ENCODE peak calls at places on chromosomes 7 and 10, in four cellular contexts. One of them, this sample, is unnamed.

GRCh38 chr10:35058134-35058533 is 32.0 kb downstream of the CUL2 start:
- DNase-seq in HepG2: peak
- DNase-seq in K562: no peak
- DNase-seq in GM12878: peak
- DNase-seq in this sample: no peak

GRCh38 chr10:497898-498451 is 191.5 kb downstream of the DIP2C start:
- DNase-seq in GM12878: no peak
- DNase-seq in HepG2: no peak
- DNase-seq in K562: no peak
- DNase-seq in this sample: no peak

GRCh38 chr10:8296090-8296741 is 241.7 kb downstream of the GATA3 start:
- DNase-seq in K562: no peak
- DNase-seq in GM12878: no peak
- DNase-seq in HepG2: no peak
- DNase-seq in this sample: peak

GRCh38 chr10:298033-298432 is 162.8 kb downstream of the ZMYND11 start:
- DNase-seq in GM12878: no peak
- DNase-seq in K562: no peak
- DNase-seq in HepG2: no peak
- DNase-seq in this sample: no peak

GRCh38 chr7:100396421-100396982 is 23.2 kb downstream of the PILRA start:
- DNase-seq in K562: no peak
- DNase-seq in HepG2: no peak
- DNase-seq in GM12878: peak
- DNase-seq in this sample: no peak

GRCh38 chr10:86970152-86970886 is 2.0 kb downstream of the ADIRF start:
- DNase-seq in HepG2: no peak
- DNase-seq in K562: no peak
- DNase-seq in GM12878: no peak
- DNase-seq in this sample: peak

GRCh38 chr7:39086638-39087360 is 109.1 kb downstream of the POU6F2 start:
- DNase-seq in K562: no peak
- DNase-seq in HepG2: no peak
- DNase-seq in GM12878: no peak
- DNase-seq in this sample: no peak

GRCh38 chr7:298375-298702 is 8.4 kb downstream of the FOXL3 start:
- DNase-seq in K562: no peak
- DNase-seq in HepG2: no peak
- DNase-seq in GM12878: no peak
- DNase-seq in this sample: no peak

GRCh38 chr7:128266891-128267839 is 26.1 kb downstream of the LEP start:
- DNase-seq in HepG2: peak
- DNase-seq in K562: no peak
- DNase-seq in GM12878: no peak
- DNase-seq in this sample: peak

GRCh38 chr10:70866424-70866823 is 21.9 kb downstream of the PCBD1 start:
- DNase-seq in K562: no peak
- DNase-seq in HepG2: no peak
- DNase-seq in GM12878: no peak
- DNase-seq in this sample: no peak

GRCh38 chr7:20749896-20750295 is 36.8 kb downstream of the SP8 start:
- DNase-seq in HepG2: no peak
- DNase-seq in K562: no peak
- DNase-seq in GM12878: no peak
- DNase-seq in this sample: no peak

GRCh38 chr7:111199643-111200042 is 108.7 kb downstream of the LRRN3 start:
- DNase-seq in HepG2: no peak
- DNase-seq in K562: no peak
- DNase-seq in GM12878: no peak
- DNase-seq in this sample: no peak

GRCh38 chr10:44947356-44948152 is 12.0 kb upstream of the RASSF4 start:
- DNase-seq in HepG2: no peak
- DNase-seq in GM12878: peak
- DNase-seq in K562: no peak
- DNase-seq in this sample: no peak

GRCh38 chr10:92690211-92691041 is 671 bp downstream of the HHEX start:
- DNase-seq in K562: peak
- DNase-seq in GM12878: no peak
- DNase-seq in HepG2: no peak
- DNase-seq in this sample: peak
- TF ChIP-seq CREM in K562: peak
- TF ChIP-seq CREM in GM12878: no peak
- TF ChIP-seq CREM in HepG2: no peak
- TF ChIP-seq CREM in this sample: no peak

GRCh38 chr7:107469836-107470416 is at the start of gene GPR22:
- DNase-seq in K562: no peak
- DNase-seq in GM12878: no peak
- DNase-seq in HepG2: no peak
- DNase-seq in this sample: no peak

GRCh38 chr7:107468824-107469223 is 1.0 kb upstream of the GPR22 start:
- DNase-seq in HepG2: no peak
- DNase-seq in GM12878: no peak
- DNase-seq in K562: no peak
- DNase-seq in this sample: no peak

GRCh38 chr7:107472116-107472515 is 2.3 kb downstream of the GPR22 start:
- DNase-seq in GM12878: no peak
- DNase-seq in K562: no peak
- DNase-seq in HepG2: no peak
- DNase-seq in this sample: no peak

GRCh38 chr7:107473975-107474598 is 4.2 kb downstream of the GPR22 start:
- DNase-seq in GM12878: no peak
- DNase-seq in K562: no peak
- DNase-seq in HepG2: no peak
- DNase-seq in this sample: no peak

GRCh38 chr7:107471292-107472070 is 1.6 kb downstream of the GPR22 start:
- DNase-seq in HepG2: no peak
- DNase-seq in K562: no peak
- DNase-seq in GM12878: no peak
- DNase-seq in this sample: no peak
- TF ChIP-seq CREM in HepG2: no peak
- TF ChIP-seq CREM in K562: no peak
- TF ChIP-seq CREM in GM12878: no peak
- TF ChIP-seq CREM in this sample: no peak

GRCh38 chr7:130732980-130733865 is 784 bp downstream of the KLF14 start:
- DNase-seq in GM12878: no peak
- DNase-seq in K562: peak
- DNase-seq in HepG2: no peak
- DNase-seq in this sample: peak
- TF ChIP-seq CREM in GM12878: no peak
- TF ChIP-seq CREM in K562: no peak
- TF ChIP-seq CREM in HepG2: no peak
- TF ChIP-seq CREM in this sample: no peak

DNA sequence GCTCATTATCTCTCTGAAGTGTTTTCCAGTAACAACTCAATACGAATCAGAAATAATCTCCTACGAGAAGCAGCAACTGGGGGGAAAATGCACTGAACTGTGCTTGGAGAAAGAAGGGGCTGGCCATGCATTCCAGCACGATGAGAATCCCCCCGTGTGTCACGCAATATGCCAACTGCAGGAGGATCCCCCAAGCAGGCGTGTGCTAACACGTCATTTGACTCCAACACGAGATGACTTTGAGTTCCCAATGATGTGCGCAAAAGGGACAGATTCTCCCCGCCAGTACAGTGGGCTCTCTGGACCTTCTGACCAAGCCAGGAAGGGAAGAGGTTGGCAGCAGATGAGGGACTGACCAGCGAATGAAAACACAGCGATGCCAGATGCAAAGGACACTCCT is 105.5 kb downstream of the KCNMA1 start:
- DNase-seq in HepG2: no peak
- DNase-seq in K562: no peak
- DNase-seq in GM12878: no peak
- DNase-seq in this sample: no peak
- TF ChIP-seq CREM in HepG2: no peak
- TF ChIP-seq CREM in K562: no peak
- TF ChIP-seq CREM in GM12878: no peak
- TF ChIP-seq CREM in this sample: no peak

GRCh38 chr7:73983437-73984164 is 44.4 kb upstream of the ELN start:
- DNase-seq in GM12878: no peak
- DNase-seq in K562: no peak
- DNase-seq in HepG2: no peak
- DNase-seq in this sample: no peak
- TF ChIP-seq CREM in GM12878: no peak
- TF ChIP-seq CREM in K562: no peak
- TF ChIP-seq CREM in HepG2: no peak
- TF ChIP-seq CREM in this sample: no peak

DNA sequence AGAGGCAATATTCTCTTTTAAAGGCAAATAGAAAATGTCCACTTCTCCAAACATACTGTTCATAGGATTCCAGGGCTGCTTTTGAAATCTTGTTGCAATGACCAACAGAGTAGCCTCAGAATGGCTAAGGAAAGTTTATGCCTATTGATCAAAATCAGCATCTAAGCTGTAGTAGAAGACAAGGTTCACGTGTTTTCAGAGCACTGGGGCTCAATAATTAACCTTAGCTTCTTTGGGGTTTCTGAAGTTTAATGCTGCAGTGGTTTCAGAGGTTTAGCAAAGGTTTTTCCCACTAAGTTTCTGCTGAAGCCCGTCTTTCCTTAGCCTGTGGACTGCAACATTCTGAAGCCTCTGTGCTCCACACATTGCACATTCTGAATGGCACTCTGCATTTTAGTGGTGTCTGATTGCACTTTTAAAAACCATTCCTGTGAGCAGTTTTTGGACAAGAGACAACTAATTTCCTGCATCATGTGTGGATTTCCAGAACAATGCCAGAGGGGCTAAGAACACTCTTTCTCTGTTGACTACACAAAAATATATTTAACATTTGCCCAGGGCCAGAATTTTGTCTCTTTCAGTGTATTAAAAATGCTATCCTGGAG is 342.5 kb downstream of the PTEN start:
- DNase-seq in HepG2: no peak
- DNase-seq in K562: no peak
- DNase-seq in GM12878: peak
- DNase-seq in this sample: no peak
- TF ChIP-seq CREM in HepG2: no peak
- TF ChIP-seq CREM in K562: no peak
- TF ChIP-seq CREM in GM12878: no peak
- TF ChIP-seq CREM in this sample: no peak

DNA sequence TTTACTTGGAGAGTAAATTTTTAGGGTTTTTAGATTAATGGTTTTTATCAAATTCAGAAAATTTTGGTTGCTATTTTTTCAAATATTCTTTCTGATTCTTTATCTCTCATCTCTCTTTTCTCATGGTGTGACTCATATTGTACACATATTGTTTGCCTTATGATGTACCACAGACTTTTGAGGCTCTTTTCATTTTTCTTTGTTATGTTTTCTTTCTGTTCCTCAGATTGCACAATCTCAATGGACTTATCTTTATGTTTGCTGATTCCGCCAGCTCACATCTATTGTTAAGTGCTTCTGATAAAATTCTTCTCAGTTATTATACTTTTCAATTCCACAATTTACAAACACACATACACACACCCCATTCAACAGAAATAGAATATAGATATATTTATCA is 168.2 kb upstream of the IGFBP3 start:
- DNase-seq in K562: no peak
- DNase-seq in HepG2: no peak
- DNase-seq in GM12878: no peak
- DNase-seq in this sample: no peak
- TF ChIP-seq CREM in K562: no peak
- TF ChIP-seq CREM in HepG2: no peak
- TF ChIP-seq CREM in GM12878: no peak
- TF ChIP-seq CREM in this sample: no peak

DNA sequence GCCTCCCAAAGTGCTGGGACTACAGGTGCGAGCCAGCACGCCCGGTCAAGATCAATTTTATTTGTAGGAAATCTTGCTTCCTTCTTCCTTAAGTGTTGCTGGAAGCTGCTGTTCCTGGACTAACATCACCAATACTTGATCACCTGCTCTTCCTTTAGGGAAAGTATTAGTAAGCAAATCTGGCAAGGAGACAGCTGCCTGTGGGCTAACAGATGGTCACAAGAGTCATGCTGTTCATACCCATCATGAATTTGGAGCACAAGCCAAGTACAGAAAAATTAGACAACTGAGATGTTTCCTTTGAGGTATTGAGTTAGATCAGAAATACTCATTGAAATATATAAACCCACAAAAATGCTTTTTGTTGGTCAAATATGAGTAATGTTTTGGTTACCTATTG is 27.9 kb downstream of the BAIAP2L1 start:
- DNase-seq in GM12878: no peak
- DNase-seq in K562: no peak
- DNase-seq in HepG2: no peak
- DNase-seq in this sample: no peak
- TF ChIP-seq CREM in GM12878: no peak
- TF ChIP-seq CREM in K562: no peak
- TF ChIP-seq CREM in HepG2: no peak
- TF ChIP-seq CREM in this sample: no peak

This sample was measured in WTC11.